ENCODE peak calls at places on chromosomes 16 and 17, in seven cellular contexts. One of them, this sample, is unnamed.

GRCh38 chr16:51553910-51554309 is 402.8 kb upstream of the SALL1 start:
- DNase-seq in adipocyte: peak
- DNase-seq in natural killer cell: no peak
- DNase-seq in ELR: no peak
- DNase-seq in HCT116: no peak
- DNase-seq in GDM1: no peak
- DNase-seq in left cardiac atrium: no peak
- DNase-seq in this sample: no peak

GRCh38 chr17:15456486-15456885 is 10.9 kb downstream of the CDRT4 start:
- DNase-seq in adipocyte: peak
- DNase-seq in natural killer cell: no peak
- DNase-seq in ELR: no peak
- DNase-seq in HCT116: no peak
- DNase-seq in GDM1: no peak
- DNase-seq in left cardiac atrium: peak
- DNase-seq in this sample: no peak

GRCh38 chr17:32103476-32104113 is 38.7 kb upstream of the RHOT1 start:
- DNase-seq in adipocyte: no peak
- DNase-seq in natural killer cell: no peak
- DNase-seq in ELR: no peak
- DNase-seq in HCT116: no peak
- DNase-seq in GDM1: no peak
- DNase-seq in left cardiac atrium: no peak
- DNase-seq in this sample: no peak

GRCh38 chr17:72514888-72515287 is 394.1 kb downstream of the SOX9 start:
- DNase-seq in adipocyte: peak
- DNase-seq in natural killer cell: no peak
- DNase-seq in ELR: peak
- DNase-seq in HCT116: no peak
- DNase-seq in GDM1: no peak
- DNase-seq in left cardiac atrium: peak
- DNase-seq in this sample: peak

GRCh38 chr17:64580384-64581307 is 73.9 kb downstream of the CEP95 start:
- DNase-seq in adipocyte: peak
- DNase-seq in natural killer cell: no peak
- DNase-seq in ELR: no peak
- DNase-seq in HCT116: no peak
- DNase-seq in GDM1: no peak
- DNase-seq in left cardiac atrium: no peak
- DNase-seq in this sample: no peak

GRCh38 chr17:40349477-40350409 is 14.8 kb downstream of the GJD3 start:
- DNase-seq in adipocyte: no peak
- DNase-seq in natural killer cell: peak
- DNase-seq in ELR: peak
- DNase-seq in HCT116: no peak
- DNase-seq in GDM1: no peak
- DNase-seq in left cardiac atrium: no peak
- DNase-seq in this sample: peak

GRCh38 chr17:81380682-81381518 is 14.4 kb upstream of the BAHCC1 start:
- DNase-seq in adipocyte: no peak
- DNase-seq in natural killer cell: no peak
- DNase-seq in ELR: no peak
- DNase-seq in HCT116: no peak
- DNase-seq in GDM1: no peak
- DNase-seq in left cardiac atrium: peak
- DNase-seq in this sample: no peak

GRCh38 chr17:82013341-82013740 is 9.3 kb downstream of the CENPX start:
- DNase-seq in adipocyte: no peak
- DNase-seq in natural killer cell: no peak
- DNase-seq in ELR: no peak
- DNase-seq in HCT116: no peak
- DNase-seq in GDM1: no peak
- DNase-seq in left cardiac atrium: no peak
- DNase-seq in this sample: no peak

GRCh38 chr17:1710807-1711553 is 803 bp upstream of the TLCD2 start:
- DNase-seq in adipocyte: peak
- DNase-seq in natural killer cell: no peak
- DNase-seq in ELR: peak
- DNase-seq in HCT116: no peak
- DNase-seq in GDM1: no peak
- DNase-seq in left cardiac atrium: no peak
- DNase-seq in this sample: peak

GRCh38 chr16:72785886-72786285 is 262.0 kb downstream of the ZFHX3 start:
- DNase-seq in adipocyte: peak
- DNase-seq in natural killer cell: no peak
- DNase-seq in ELR: peak
- DNase-seq in HCT116: no peak
- DNase-seq in GDM1: no peak
- DNase-seq in left cardiac atrium: no peak
- DNase-seq in this sample: no peak

GRCh38 chr17:33241390-33241789 is 51.7 kb downstream of the ASIC2 start:
- DNase-seq in adipocyte: no peak
- DNase-seq in natural killer cell: no peak
- DNase-seq in ELR: no peak
- DNase-seq in HCT116: no peak
- DNase-seq in GDM1: no peak
- DNase-seq in left cardiac atrium: no peak
- DNase-seq in this sample: peak

GRCh38 chr17:9991796-9992195 is 86.7 kb upstream of the RCVRN start:
- DNase-seq in adipocyte: no peak
- DNase-seq in natural killer cell: no peak
- DNase-seq in ELR: no peak
- DNase-seq in HCT116: no peak
- DNase-seq in GDM1: no peak
- DNase-seq in left cardiac atrium: no peak
- DNase-seq in this sample: no peak

GRCh38 chr16:11016993-11017392 is 72.6 kb downstream of the CLEC16A start:
- DNase-seq in adipocyte: peak
- DNase-seq in natural killer cell: no peak
- DNase-seq in ELR: peak
- DNase-seq in HCT116: peak
- DNase-seq in GDM1: no peak
- DNase-seq in left cardiac atrium: peak
- DNase-seq in this sample: peak

GRCh38 chr16:77307764-77308561 is 108.8 kb downstream of the SYCE1L start:
- DNase-seq in adipocyte: no peak
- DNase-seq in natural killer cell: no peak
- DNase-seq in ELR: peak
- DNase-seq in HCT116: no peak
- DNase-seq in GDM1: no peak
- DNase-seq in left cardiac atrium: no peak
- DNase-seq in this sample: peak

GRCh38 chr17:79036609-79037008 is 12.6 kb downstream of the C1QTNF1 start:
- DNase-seq in adipocyte: peak
- DNase-seq in natural killer cell: no peak
- DNase-seq in ELR: peak
- DNase-seq in HCT116: no peak
- DNase-seq in GDM1: no peak
- DNase-seq in left cardiac atrium: no peak
- DNase-seq in this sample: peak

GRCh38 chr17:73309727-73310555 is 1.9 kb downstream of the CDC42EP4 start:
- DNase-seq in adipocyte: no peak
- DNase-seq in natural killer cell: no peak
- DNase-seq in ELR: peak
- DNase-seq in HCT116: no peak
- DNase-seq in GDM1: no peak
- DNase-seq in left cardiac atrium: no peak
- DNase-seq in this sample: peak

GRCh38 chr17:14200354-14200753 is 36.3 kb downstream of the CDRT15 start:
- DNase-seq in adipocyte: no peak
- DNase-seq in natural killer cell: no peak
- DNase-seq in ELR: no peak
- DNase-seq in HCT116: no peak
- DNase-seq in GDM1: no peak
- DNase-seq in left cardiac atrium: no peak
- DNase-seq in this sample: no peak

GRCh38 chr17:8189041-8189710 is 804 bp downstream of the BORCS6 start:
- DNase-seq in adipocyte: no peak
- DNase-seq in natural killer cell: peak
- DNase-seq in ELR: no peak
- DNase-seq in HCT116: no peak
- DNase-seq in GDM1: no peak
- DNase-seq in left cardiac atrium: peak
- DNase-seq in this sample: no peak

GRCh38 chr17:77619851-77620250 is 338.7 kb upstream of the TNRC6C start:
- DNase-seq in adipocyte: peak
- DNase-seq in natural killer cell: no peak
- DNase-seq in ELR: peak
- DNase-seq in HCT116: no peak
- DNase-seq in GDM1: no peak
- DNase-seq in left cardiac atrium: no peak
- DNase-seq in this sample: peak

GRCh38 chr17:82287849-82288601 is 14.5 kb upstream of the CSNK1D start:
- DNase-seq in adipocyte: peak
- DNase-seq in natural killer cell: no peak
- DNase-seq in ELR: peak
- DNase-seq in HCT116: peak
- DNase-seq in GDM1: no peak
- DNase-seq in left cardiac atrium: peak
- DNase-seq in this sample: peak

GRCh38 chr17:81814748-81815645 is 11.0 kb downstream of the GCGR start:
- DNase-seq in adipocyte: no peak
- DNase-seq in natural killer cell: no peak
- DNase-seq in ELR: no peak
- DNase-seq in HCT116: no peak
- DNase-seq in GDM1: no peak
- DNase-seq in left cardiac atrium: no peak
- DNase-seq in this sample: no peak

GRCh38 chr17:9475259-9475658 is 100.4 kb downstream of the STX8 start:
- DNase-seq in adipocyte: no peak
- DNase-seq in natural killer cell: no peak
- DNase-seq in ELR: no peak
- DNase-seq in HCT116: no peak
- DNase-seq in GDM1: no peak
- DNase-seq in left cardiac atrium: no peak
- DNase-seq in this sample: no peak

GRCh38 chr17:42065201-42065600 is 14.8 kb upstream of the C17orf113 start:
- DNase-seq in adipocyte: no peak
- DNase-seq in natural killer cell: no peak
- DNase-seq in ELR: no peak
- DNase-seq in HCT116: no peak
- DNase-seq in GDM1: no peak
- DNase-seq in left cardiac atrium: no peak
- DNase-seq in this sample: no peak

GRCh38 chr16:307691-308312 is 24.8 kb downstream of the PDIA2 start:
- DNase-seq in adipocyte: no peak
- DNase-seq in natural killer cell: peak
- DNase-seq in ELR: no peak
- DNase-seq in HCT116: no peak
- DNase-seq in GDM1: no peak
- DNase-seq in left cardiac atrium: no peak
- DNase-seq in this sample: no peak

GRCh38 chr16:78684040-78684611 is 584.7 kb downstream of the WWOX start:
- DNase-seq in adipocyte: peak
- DNase-seq in natural killer cell: no peak
- DNase-seq in ELR: no peak
- DNase-seq in HCT116: no peak
- DNase-seq in GDM1: no peak
- DNase-seq in left cardiac atrium: peak
- DNase-seq in this sample: peak

GRCh38 chr17:14310584-14310983 is 9.7 kb downstream of the HS3ST3B1 start:
- DNase-seq in adipocyte: no peak
- DNase-seq in natural killer cell: no peak
- DNase-seq in ELR: no peak
- DNase-seq in HCT116: no peak
- DNase-seq in GDM1: no peak
- DNase-seq in left cardiac atrium: peak
- DNase-seq in this sample: no peak

GRCh38 chr17:30450125-30451027 is 26.8 kb upstream of the GOSR1 start:
- DNase-seq in adipocyte: peak
- DNase-seq in natural killer cell: no peak
- DNase-seq in ELR: peak
- DNase-seq in HCT116: no peak
- DNase-seq in GDM1: no peak
- DNase-seq in left cardiac atrium: no peak
- DNase-seq in this sample: no peak

GRCh38 chr17:1275205-1275961 is 4.1 kb upstream of the TRARG1 start:
- DNase-seq in adipocyte: no peak
- DNase-seq in natural killer cell: no peak
- DNase-seq in ELR: no peak
- DNase-seq in HCT116: no peak
- DNase-seq in GDM1: no peak
- DNase-seq in left cardiac atrium: no peak
- DNase-seq in this sample: no peak

GRCh38 chr17:45172541-45173286 is 11.0 kb downstream of the HEXIM2 start:
- DNase-seq in adipocyte: peak
- DNase-seq in natural killer cell: no peak
- DNase-seq in ELR: peak
- DNase-seq in HCT116: peak
- DNase-seq in GDM1: peak
- DNase-seq in left cardiac atrium: peak
- DNase-seq in this sample: peak

GRCh38 chr17:11900103-11900502 is 97.2 kb downstream of the ZNF18 start:
- DNase-seq in adipocyte: no peak
- DNase-seq in natural killer cell: no peak
- DNase-seq in ELR: no peak
- DNase-seq in HCT116: no peak
- DNase-seq in GDM1: no peak
- DNase-seq in left cardiac atrium: no peak
- DNase-seq in this sample: no peak

GRCh38 chr17:4945176-4945943 is 3.0 kb downstream of the PFN1 start:
- DNase-seq in adipocyte: peak
- DNase-seq in natural killer cell: peak
- DNase-seq in ELR: peak
- DNase-seq in HCT116: peak
- DNase-seq in GDM1: peak
- DNase-seq in left cardiac atrium: peak
- DNase-seq in this sample: peak

GRCh38 chr17:9402590-9403199 is 172.9 kb downstream of the STX8 start:
- DNase-seq in adipocyte: peak
- DNase-seq in natural killer cell: no peak
- DNase-seq in ELR: peak
- DNase-seq in HCT116: peak
- DNase-seq in GDM1: no peak
- DNase-seq in left cardiac atrium: no peak
- DNase-seq in this sample: peak

GRCh38 chr16:4521971-4522623 is 16.5 kb downstream of the CDIP1 start:
- DNase-seq in adipocyte: peak
- DNase-seq in natural killer cell: no peak
- DNase-seq in ELR: no peak
- DNase-seq in HCT116: no peak
- DNase-seq in GDM1: no peak
- DNase-seq in left cardiac atrium: peak
- DNase-seq in this sample: no peak

GRCh38 chr16:75244844-75245758 is 6.3 kb downstream of the BCAR1 start:
- DNase-seq in adipocyte: peak
- DNase-seq in natural killer cell: no peak
- DNase-seq in ELR: peak
- DNase-seq in HCT116: no peak
- DNase-seq in GDM1: no peak
- DNase-seq in left cardiac atrium: peak
- DNase-seq in this sample: peak

GRCh38 chr16:66287416-66287815 is 79.1 kb upstream of the CDH5 start:
- DNase-seq in adipocyte: no peak
- DNase-seq in natural killer cell: peak
- DNase-seq in ELR: no peak
- DNase-seq in HCT116: no peak
- DNase-seq in GDM1: no peak
- DNase-seq in left cardiac atrium: no peak
- DNase-seq in this sample: no peak

GRCh38 chr17:29393451-29393850 is 3.3 kb downstream of the TAOK1 start:
- DNase-seq in adipocyte: peak
- DNase-seq in natural killer cell: no peak
- DNase-seq in ELR: peak
- DNase-seq in HCT116: no peak
- DNase-seq in GDM1: no peak
- DNase-seq in left cardiac atrium: no peak
- DNase-seq in this sample: no peak

GRCh38 chr16:53031323-53031942 is 21.3 kb downstream of the CHD9NB start:
- DNase-seq in adipocyte: no peak
- DNase-seq in natural killer cell: no peak
- DNase-seq in ELR: no peak
- DNase-seq in HCT116: no peak
- DNase-seq in GDM1: no peak
- DNase-seq in left cardiac atrium: no peak
- DNase-seq in this sample: no peak